ENCODE peak calls at places on chromosomes 4 and X, in six cellular contexts. V, P, B, X, T and C are unnamed samples.

GRCh38 chr4:182291597-182291996 is 48.4 kb downstream of the TENM3 start:
- DNase-seq in V (no peak), P (no peak), B (no peak), X (no peak), T (no peak), C (no peak)

GRCh38 chrX:119758682-119759332 is 419 bp downstream of the SOWAHD start:
- DNase-seq in V (peak; percentile 25), P (no peak), B (no peak), X (peak; percentile 27), T (peak; percentile 76), C (peak; percentile 22)

GRCh38 chrX:73977542-73978169 is 326.3 kb upstream of the ZCCHC13 start:
- DNase-seq in V (no peak), P (no peak), B (no peak), X (no peak), T (peak; percentile 6), C (peak; percentile 6)

GRCh38 chr4:187550256-187550950 is 445.2 kb upstream of the ZFP42 start:
- DNase-seq in V (no peak), P (no peak), B (no peak), X (peak; percentile 84), T (no peak), C (no peak)

GRCh38 chrX:71181910-71182799 is 37.5 kb downstream of the NLGN3 start:
- DNase-seq in V (peak; percentile 78), P (peak; percentile 69), B (peak; percentile 89), X (peak; percentile 97), T (peak; percentile 96), C (peak; percentile 97)

GRCh38 chr4:106494066-106494465 is 125.5 kb upstream of the GIMD1 start:
- DNase-seq in V (no peak), P (no peak), B (no peak), X (peak; percentile 61), T (no peak), C (peak; percentile 6)

GRCh38 chr4:1395941-1396805 is 10.1 kb downstream of the NKX1-1 start:
- DNase-seq in V (no peak), P (no peak), B (no peak), X (no peak), T (no peak), C (no peak)

GRCh38 chr4:122666527-122667245 is 45.8 kb upstream of the IL21 start:
- DNase-seq in V (no peak), P (no peak), B (peak; percentile 96), X (peak; percentile 95), T (no peak), C (peak; percentile 91)

GRCh38 chr4:54333657-54334056 is 104.6 kb downstream of the PDGFRA start:
- DNase-seq in V (no peak), P (no peak), B (no peak), X (no peak), T (no peak), C (no peak)

GRCh38 chrX:138859421-138859820 is 147.9 kb upstream of the FGF13 start:
- DNase-seq in V (no peak), P (no peak), B (no peak), X (no peak), T (no peak), C (peak; percentile 1)

GRCh38 chr4:3369781-3370660 is 71.7 kb upstream of the HGFAC start:
- DNase-seq in V (no peak), P (no peak), B (peak; percentile 85), X (peak; percentile 99), T (peak; percentile 87), C (peak; percentile 97)

GRCh38 chr4:88949605-88950004 is 107.4 kb downstream of the FAM13A start:
- DNase-seq in V (no peak), P (no peak), B (no peak), X (no peak), T (no peak), C (no peak)

GRCh38 chr4:115323106-115323684 is 209.8 kb upstream of the NDST4 start:
- DNase-seq in V (no peak), P (no peak), B (peak; percentile 35), X (no peak), T (no peak), C (no peak)

GRCh38 chr4:40306991-40307390 is 28.1 kb upstream of the CHRNA9 start:
- DNase-seq in V (no peak), P (no peak), B (no peak), X (no peak), T (no peak), C (no peak)

GRCh38 chrX:9211269-9211668 is 177.3 kb upstream of the FAM9B start:
- DNase-seq in V (no peak), P (no peak), B (no peak), X (no peak), T (peak; percentile 9), C (no peak)

GRCh38 chrX:130120321-130120731 is 10.0 kb upstream of the ELF4 start:
- DNase-seq in V (no peak), P (no peak), B (no peak), X (no peak), T (peak; percentile 85), C (peak; percentile 70)

GRCh38 chrX:138748480-138748879 is 37.0 kb upstream of the FGF13 start:
- DNase-seq in V (no peak), P (no peak), B (no peak), X (peak; percentile 0), T (peak; percentile 28), C (no peak)

GRCh38 chrX:65706041-65706828 is 38.8 kb downstream of the MSN start:
- DNase-seq in V (peak; percentile 28), P (peak; percentile 40), B (no peak), X (peak; percentile 91), T (peak; percentile 57), C (peak; percentile 88)

GRCh38 chr4:10697071-10697470 is 12.5 kb upstream of the CLNK start:
- DNase-seq in V (no peak), P (no peak), B (no peak), X (no peak), T (no peak), C (no peak)

GRCh38 chrX:42437211-42437610 is 340.8 kb downstream of the PPP1R2C start:
- DNase-seq in V (no peak), P (no peak), B (no peak), X (no peak), T (no peak), C (no peak)

GRCh38 chrX:119948381-119948780 is 4.8 kb upstream of the NKAP start:
- DNase-seq in V (no peak), P (no peak), B (no peak), X (no peak), T (no peak), C (no peak)

GRCh38 chrX:47196098-47196497 is 2.5 kb downstream of the UBA1 start:
- DNase-seq in V (no peak), P (no peak), B (no peak), X (no peak), T (no peak), C (no peak)

GRCh38 chrX:154490021-154490413 is 412 bp downstream of the SLC10A3 start:
- DNase-seq in V (peak; percentile 31), P (no peak), B (no peak), X (peak; percentile 70), T (peak; percentile 58), C (peak; percentile 64)

GRCh38 chr4:7831858-7832257 is 107.8 kb downstream of the AFAP1 start:
- DNase-seq in V (no peak), P (no peak), B (no peak), X (no peak), T (no peak), C (no peak)

GRCh38 chrX:36961590-36961989 is 46.6 kb upstream of the FAM47C start:
- DNase-seq in V (no peak), P (no peak), B (no peak), X (no peak), T (no peak), C (no peak)

GRCh38 chr4:56979674-56980073 is 978 bp downstream of the POLR2B start:
- DNase-seq in V (peak; percentile 49), P (no peak), B (no peak), X (peak; percentile 50), T (peak; percentile 65), C (peak; percentile 76)

GRCh38 chr4:67393699-67394281 is 151.5 kb downstream of the CENPC start:
- DNase-seq in V (no peak), P (no peak), B (no peak), X (peak; percentile 41), T (peak; percentile 55), C (peak; percentile 39)

GRCh38 chrX:107728342-107729099 is 47.1 kb downstream of the TSC22D3 start:
- DNase-seq in V (no peak), P (no peak), B (no peak), X (no peak), T (no peak), C (peak; percentile 67)

GRCh38 chrX:154727418-154728323 is 23.2 kb downstream of the GAB3 start:
- DNase-seq in V (no peak), P (no peak), B (no peak), X (peak; percentile 68), T (peak; percentile 27), C (peak; percentile 61)

GRCh38 chr4:161540265-161540664 is 623.5 kb downstream of the FSTL5 start:
- DNase-seq in V (no peak), P (no peak), B (no peak), X (no peak), T (no peak), C (no peak)

GRCh38 chrX:153475751-153476281 is 5.4 kb upstream of the HAUS7 start:
- DNase-seq in V (no peak), P (no peak), B (no peak), X (no peak), T (no peak), C (no peak)

GRCh38 chrX:40008841-40009461 is 88.8 kb downstream of the BCOR start:
- DNase-seq in V (peak; percentile 10), P (no peak), B (no peak), X (peak; percentile 36), T (peak; percentile 86), C (peak; percentile 64)

GRCh38 chrX:12113321-12113720 is 25.0 kb upstream of the FRMPD4 start:
- DNase-seq in V (no peak), P (no peak), B (no peak), X (peak; percentile 36), T (no peak), C (no peak)

GRCh38 chr4:172927096-172927495 is 241.5 kb upstream of the GALNT7 start:
- DNase-seq in V (no peak), P (no peak), B (no peak), X (no peak), T (no peak), C (no peak)